ENCODE peak calls at places on chromosome 3, in six cellular contexts. C is fibroblast of lung, H is K562, M is SK-N-SH, A is hepatocyte, D is trophoblast cell. F is an unnamed sample.

GRCh38 chr3:128075516-128076464 is 23.6 kb downstream of the SEC61A1 start:
- DNase-seq in C (peak; percentile 73), H (peak; percentile 82), M (peak; percentile 72), A (peak; percentile 93), D (peak; percentile 65), F (peak; percentile 89)

GRCh38 chr3:101036213-101036618 is 43.0 kb upstream of the ABI3BP start:
- DNase-seq in C (peak; percentile 98), H (no peak), M (no peak), A (peak; percentile 69), D (peak; percentile 91), F (peak; percentile 64)

GRCh38 chr3:127306361-127307112 is 18.7 kb upstream of the PRR20G start:
- DNase-seq in C (no peak), H (no peak), M (no peak), A (no peak), D (no peak), F (no peak)

GRCh38 chr3:20061331-20061730 is 21.1 kb downstream of the KAT2B start:
- DNase-seq in C (no peak), H (no peak), M (no peak), A (no peak), D (peak; percentile 29), F (no peak)

GRCh38 chr3:69161587-69162196 is 39.3 kb upstream of the LMOD3 start:
- DNase-seq in C (peak; percentile 29), H (peak; percentile 46), M (peak; percentile 51), A (peak; percentile 71), D (peak; percentile 18), F (peak; percentile 68)

GRCh38 chr3:102174312-102174712 is 260.5 kb upstream of the ZPLD1 start:
- DNase-seq in C (peak; percentile 86), H (no peak), M (no peak), A (no peak), D (no peak), F (no peak)

GRCh38 chr3:170614214-170614966 is 28.5 kb upstream of the SLC7A14 start:
- DNase-seq in C (peak; percentile 89), H (no peak), M (no peak), A (peak; percentile 38), D (peak; percentile 27), F (no peak)

GRCh38 chr3:126147932-126148683 is 32.3 kb downstream of the ALDH1L1 start:
- DNase-seq in C (no peak), H (no peak), M (no peak), A (no peak), D (no peak), F (no peak)

GRCh38 chr3:35305406-35305805 is 333.9 kb upstream of the ARPP21 start:
- DNase-seq in C (no peak), H (no peak), M (no peak), A (no peak), D (no peak), F (no peak)

GRCh38 chr3:180680097-180680430 is 775 bp upstream of the CCDC39 start:
- DNase-seq in C (no peak), H (no peak), M (peak; percentile 38), A (peak; percentile 49), D (no peak), F (peak; percentile 71)

GRCh38 chr3:59772416-59773408 is 722.9 kb upstream of the CFAP20DC start:
- DNase-seq in C (no peak), H (no peak), M (no peak), A (no peak), D (no peak), F (no peak)

GRCh38 chr3:127760361-127760760 is 62.0 kb downstream of the MGLL start:
- DNase-seq in C (no peak), H (no peak), M (no peak), A (no peak), D (no peak), F (no peak)

GRCh38 chr3:61524933-61525332 is 36.4 kb upstream of the PTPRG start:
- DNase-seq in C (no peak), H (no peak), M (no peak), A (no peak), D (no peak), F (no peak)

GRCh38 chr3:43298761-43299160 is 12.4 kb downstream of the SNRK start:
- DNase-seq in C (no peak), H (no peak), M (no peak), A (no peak), D (no peak), F (no peak)

GRCh38 chr3:87173071-87173470 is 54.0 kb upstream of the CHMP2B start:
- DNase-seq in C (peak; percentile 28), H (no peak), M (no peak), A (no peak), D (no peak), F (no peak)

GRCh38 chr3:16460886-16461285 is 52.6 kb downstream of the RFTN1 start:
- DNase-seq in C (no peak), H (no peak), M (no peak), A (no peak), D (no peak), F (no peak)

GRCh38 chr3:127482216-127483004 is 108.1 kb downstream of the TPRA1 start:
- DNase-seq in C (peak; percentile 37), H (no peak), M (no peak), A (no peak), D (no peak), F (no peak)

GRCh38 chr3:104825116-104825515 is 541.6 kb upstream of the ALCAM start:
- DNase-seq in C (peak; percentile 23), H (no peak), M (peak; percentile 27), A (no peak), D (no peak), F (peak; percentile 83)

GRCh38 chr3:140223631-140224030 is 288.6 kb downstream of the CLSTN2 start:
- DNase-seq in C (peak; percentile 91), H (no peak), M (no peak), A (no peak), D (no peak), F (no peak)

GRCh38 chr3:127915115-127915936 is at the start of gene KBTBD12:
- DNase-seq in C (no peak), H (no peak), M (no peak), A (no peak), D (no peak), F (peak; percentile 66)

GRCh38 chr3:161851941-161852566 is 355.4 kb downstream of the OTOL1 start:
- DNase-seq in C (peak; percentile 30), H (peak; percentile 25), M (peak; percentile 22), A (peak; percentile 49), D (peak; percentile 30), F (peak; percentile 72)

GRCh38 chr3:32973982-32974381 is 22.5 kb downstream of the CCR4 start:
- DNase-seq in C (peak; percentile 14), H (no peak), M (no peak), A (no peak), D (no peak), F (no peak)

GRCh38 chr3:145807990-145808389 is 353.0 kb downstream of the PLOD2 start:
- DNase-seq in C (peak; percentile 59), H (no peak), M (peak; percentile 21), A (peak; percentile 23), D (no peak), F (peak; percentile 40)

GRCh38 chr3:112377418-112378071 is 44.6 kb downstream of the CD200 start:
- DNase-seq in C (peak; percentile 33), H (no peak), M (no peak), A (no peak), D (no peak), F (peak; percentile 38)

GRCh38 chr3:150412599-150413069 is 4.5 kb downstream of the TSC22D2 start:
- DNase-seq in C (peak; percentile 89), H (no peak), M (no peak), A (peak; percentile 39), D (no peak), F (no peak)

GRCh38 chr3:61634678-61635077 is 73.3 kb downstream of the PTPRG start:
- DNase-seq in C (no peak), H (no peak), M (no peak), A (no peak), D (no peak), F (no peak)

GRCh38 chr3:25047058-25047457 is 381.0 kb upstream of the RARB start:
- DNase-seq in C (peak; percentile 19), H (no peak), M (no peak), A (peak; percentile 48), D (no peak), F (no peak)
- H3K79me2 ChIP-seq in C (no peaks in the 10 kb centered on the region), H (no peaks in the 10 kb centered on the region), M (no peaks in the 10 kb centered on the region), A (no peaks in the 10 kb centered on the region), D (no peaks in the 10 kb centered on the region), F (no peaks in the 10 kb centered on the region)

GRCh38 chr3:117920240-117920923 is 1114.3 kb downstream of the IGSF11 start:
- DNase-seq in C (peak; percentile 8), H (no peak), M (no peak), A (no peak), D (no peak), F (peak; percentile 8)

GRCh38 chr3:117912352-117912751 is 1122.3 kb downstream of the IGSF11 start:
- DNase-seq in C (no peak), H (no peak), M (no peak), A (no peak), D (no peak), F (no peak)

GRCh38 chr3:117914540-117914939 is 1120.1 kb downstream of the IGSF11 start:
- DNase-seq in C (no peak), H (no peak), M (no peak), A (no peak), D (no peak), F (no peak)

GRCh38 chr3:117919611-117920010 is 1115.0 kb downstream of the IGSF11 start:
- DNase-seq in C (no peak), H (no peak), M (no peak), A (no peak), D (no peak), F (no peak)

GRCh38 chr3:117916839-117917238 is 1117.8 kb downstream of the IGSF11 start:
- DNase-seq in C (no peak), H (no peak), M (no peak), A (no peak), D (no peak), F (no peak)
- H3K4me3 ChIP-seq in C (no peak overlapping the region), H (no peak overlapping the region), M (no peak overlapping the region), A (no peak overlapping the region), D (no peak overlapping the region), F (no peak overlapping the region)

GRCh38 chr3:129614435-129614834 is 8.0 kb upstream of the PLXND1 start:
- DNase-seq in C (no peak), H (no peak), M (no peak), A (no peak), D (no peak), F (no peak)
- H3K79me2 ChIP-seq in C (no peaks in the 10 kb centered on the region), H (no peaks in the 10 kb centered on the region), M (no peaks in the 10 kb centered on the region), A (no peaks in the 10 kb centered on the region), D (peaks cover 7% of the 10 kb centered on the region), F (no peaks in the 10 kb centered on the region)

GRCh38 chr3:58011580-58011979 is 3.4 kb downstream of the FLNB start:
- DNase-seq in C (no peak), H (no peak), M (no peak), A (no peak), D (no peak), F (no peak)
- H3K4me3 ChIP-seq in C (no peak overlapping the region), H (no peak overlapping the region), M (peak overlapping the region; percentile 100), A (no peak overlapping the region), D (no peak overlapping the region), F (peak overlapping the region; percentile 100)

GRCh38 chr3:31772781-31773180 is 208.3 kb downstream of the OSBPL10 start:
- DNase-seq in C (no peak), H (no peak), M (no peak), A (no peak), D (no peak), F (no peak)
- H3K79me2 ChIP-seq in C (no peaks in the 10 kb centered on the region), H (no peaks in the 10 kb centered on the region), M (no peaks in the 10 kb centered on the region), A (peaks cover 4% of the 10 kb centered on the region), D (no peaks in the 10 kb centered on the region), F (peaks cover 73% of the 10 kb centered on the region)

GRCh38 chr3:72887723-72888545 is at the start of gene GXYLT2:
- DNase-seq in C (peak; percentile 81), H (peak; percentile 62), M (peak; percentile 89), A (peak; percentile 86), D (peak; percentile 14), F (peak; percentile 88)
- H3K4me3 ChIP-seq in C (peak within 1 kb of the TSS; percentile 86), H (peak within 1 kb of the TSS; percentile 48), M (peak within 1 kb of the TSS; percentile 69), A (peak within 1 kb of the TSS; percentile 59), D (peak within 1 kb of the TSS; percentile 80), F (peak within 1 kb of the TSS; percentile 70)